ENCODE peak calls at places on chromosome 3, in seven cellular contexts. X is stimulated activated CD4-positive, alpha-beta T cell treated with anti-CD3 and anti-CD28 coated beads, Interleukin-2, amount 100 ng/mL, for 24 hours; U is K562; O is cardiac septum; H is RPMI7951; L is bronchial epithelial cell; S is thoracic aorta. G is an unnamed sample.

GRCh38 chr3:141085331-141086047 is 34.3 kb downstream of the SPSB4 start:
- DNase-seq in L (no peak), H (no peak), X (no peak), O (no peak), U (no peak), S (no peak), G (no peak)

GRCh38 chr3:51581529-51581928 is 43.0 kb downstream of the RAD54L2 start:
- DNase-seq in X (no peak), H (peak), O (no peak), L (peak), S (no peak), U (peak), G (peak)

GRCh38 chr3:46472056-46472455 is 7.4 kb upstream of the LTF start:
- DNase-seq in O (no peak), H (no peak), U (no peak), X (no peak), S (no peak), L (no peak), G (no peak)

GRCh38 chr3:36451816-36452215 is 71.5 kb downstream of the STAC start:
- DNase-seq in U (no peak), H (no peak), O (no peak), S (no peak), L (no peak), X (no peak), G (no peak)

GRCh38 chr3:164806188-164806587 is 272.1 kb downstream of the SI start:
- DNase-seq in X (no peak), O (no peak), S (no peak), U (no peak), L (no peak), H (no peak), G (no peak)

GRCh38 chr3:137642831-137643230 is 121.3 kb upstream of the SOX14 start:
- DNase-seq in S (no peak), O (no peak), X (no peak), H (peak), L (peak), U (no peak), G (no peak)

GRCh38 chr3:8492744-8493511 is 8.7 kb upstream of the LMCD1 start:
- DNase-seq in O (no peak), X (no peak), U (peak), S (no peak), H (peak), L (peak), G (no peak)

GRCh38 chr3:20394243-20394642 is 208.2 kb upstream of the SGO1 start:
- DNase-seq in U (no peak), S (no peak), H (no peak), X (no peak), O (no peak), L (no peak), G (no peak)

GRCh38 chr3:142694225-142694624 is 29.6 kb upstream of the TRPC1 start:
- DNase-seq in X (no peak), S (no peak), U (no peak), L (peak), H (no peak), O (no peak), G (no peak)

GRCh38 chr3:50652709-50653108 is 22.0 kb upstream of the DOCK3 start:
- DNase-seq in U (peak), O (no peak), H (peak), S (no peak), X (peak), L (peak), G (no peak)

GRCh38 chr3:22263042-22263441 is 512.0 kb upstream of the ZNF385D start:
- DNase-seq in H (peak), S (no peak), U (no peak), L (peak), O (no peak), X (no peak), G (no peak)

GRCh38 chr3:56469141-56469540 is 874 bp upstream of the ERC2 start:
- DNase-seq in X (no peak), L (peak), H (no peak), S (no peak), O (no peak), U (no peak), G (peak)

GRCh38 chr3:12964713-12965612 is 108.3 kb downstream of the IQSEC1 start:
- DNase-seq in O (no peak), H (no peak), S (no peak), X (no peak), U (no peak), L (no peak), G (no peak)

GRCh38 chr3:159616234-159616825 is 372.3 kb upstream of the IL12A start:
- DNase-seq in L (peak), X (no peak), O (no peak), H (peak), U (no peak), S (no peak), G (peak)

GRCh38 chr3:130870423-130870822 is 23.5 kb upstream of the ATP2C1 start:
- DNase-seq in X (no peak), H (no peak), U (peak), S (no peak), L (no peak), O (no peak), G (no peak)

GRCh38 chr3:108125550-108126071 is 34.8 kb upstream of the CD47 start:
- DNase-seq in H (no peak), O (no peak), L (no peak), U (peak), S (no peak), X (peak), G (no peak)

GRCh38 chr3:170961616-170962400 is 53.4 kb upstream of the EIF5A2 start:
- DNase-seq in U (peak), O (no peak), L (peak), X (no peak), S (no peak), H (peak), G (peak)

GRCh38 chr3:10602769-10603768 is 97.7 kb upstream of the ATP2B2 start:
- DNase-seq in H (no peak), X (peak), O (no peak), L (no peak), U (no peak), S (no peak), G (no peak)

GRCh38 chr3:59678042-59678707 is 628.4 kb upstream of the CFAP20DC start:
- DNase-seq in U (no peak), H (no peak), S (no peak), O (no peak), L (peak), X (no peak), G (no peak)

GRCh38 chr3:49411550-49411967 is 217 bp downstream of the RHOA start:
- DNase-seq in L (no peak), O (peak), S (no peak), X (peak), U (peak), H (peak), G (peak)

GRCh38 chr3:13044496-13045244 is 28.6 kb downstream of the IQSEC1 start:
- DNase-seq in U (no peak), O (no peak), S (no peak), X (no peak), H (no peak), L (no peak), G (no peak)

GRCh38 chr3:70829101-70829500 is 516.7 kb upstream of the MDFIC2 start:
- DNase-seq in O (no peak), U (no peak), S (peak), X (no peak), L (no peak), H (peak), G (no peak)

GRCh38 chr3:187744169-187745151 is 808 bp downstream of the BCL6 start:
- DNase-seq in X (peak), L (peak), U (peak), S (no peak), H (peak), O (peak), G (peak)

GRCh38 chr3:157447026-157447694 is 10.5 kb downstream of the PTX3 start:
- DNase-seq in H (peak), X (no peak), O (no peak), S (no peak), L (peak), U (no peak), G (peak)

GRCh38 chr3:133447751-133448477 is 48.1 kb downstream of the BFSP2 start:
- DNase-seq in L (no peak), U (no peak), H (no peak), X (no peak), O (no peak), S (no peak), G (no peak)

GRCh38 chr3:5226783-5227182 is 39.3 kb downstream of the EDEM1 start:
- DNase-seq in H (peak), L (peak), S (no peak), X (no peak), O (no peak), U (peak), G (peak)

GRCh38 chr3:46213201-46213600 is 5.1 kb upstream of the CCR1 start:
- DNase-seq in O (no peak), H (peak), L (no peak), S (no peak), X (no peak), U (no peak), G (no peak)

GRCh38 chr3:29186131-29186599 is 94.7 kb upstream of the RBMS3 start:
- DNase-seq in H (peak), U (no peak), S (no peak), X (no peak), O (no peak), L (peak), G (no peak)

GRCh38 chr3:89049119-89049518 is 58.3 kb upstream of the EPHA3 start:
- DNase-seq in H (no peak), O (no peak), S (no peak), L (peak), U (no peak), X (no peak), G (no peak)

GRCh38 chr3:38254872-38255271 is 10.7 kb upstream of the SLC22A13 start:
- DNase-seq in L (no peak), S (no peak), X (no peak), H (no peak), U (no peak), O (no peak), G (no peak)

GRCh38 chr3:184896336-184896735 is 84.4 kb downstream of the VPS8 start:
- DNase-seq in H (no peak), U (no peak), X (no peak), O (no peak), L (no peak), S (no peak), G (no peak)

G was measured in G401.